ENCODE peak calls at places on chromosomes 2 and 18, in seven cellular contexts. P is caudate nucleus, X is left ventricle myocardium inferior, J is ovary, A is small intestine, I is iPS DF 6.9, T is spleen. B is an unnamed sample.

GRCh38 chr2:241038374-241039180 is 40.2 kb downstream of the SNED1 start:
- DNase-seq in P (no peak), J (no peak), I (no peak), A (no peak), T (no peak), X (no peak), B (no peak)

GRCh38 chr2:70706026-70706795 is 61.8 kb downstream of the ADD2 start:
- DNase-seq in T (no peak), P (no peak), J (no peak), A (no peak), I (no peak), X (no peak), B (no peak)

GRCh38 chr2:235641333-235641732 is 147.5 kb downstream of the AGAP1 start:
- DNase-seq in T (no peak), X (no peak), I (no peak), P (peak), A (no peak), J (no peak), B (no peak)

GRCh38 chr2:86751778-86752177 is 31.7 kb downstream of the RMND5A start:
- DNase-seq in X (no peak), I (no peak), A (no peak), J (no peak), T (no peak), P (no peak), B (no peak)

GRCh38 chr2:127582863-127583861 is 47.7 kb downstream of the MYO7B start:
- DNase-seq in P (no peak), I (no peak), A (no peak), X (no peak), J (peak), T (peak), B (no peak)

GRCh38 chr2:155381446-155381845 is 683.0 kb downstream of the KCNJ3 start:
- DNase-seq in T (no peak), A (no peak), J (no peak), P (no peak), X (no peak), I (no peak), B (no peak)

GRCh38 chr2:61534926-61535325 is 3.2 kb downstream of the XPO1 start:
- DNase-seq in I (no peak), A (no peak), X (no peak), T (no peak), P (no peak), J (no peak), B (no peak)

GRCh38 chr2:134153481-134153880 is 100.4 kb upstream of the MGAT5 start:
- DNase-seq in I (no peak), X (no peak), T (no peak), J (no peak), A (no peak), P (no peak), B (no peak)

GRCh38 chr2:25377822-25378421 is 36.2 kb upstream of the DNMT3A start:
- DNase-seq in J (peak), X (no peak), P (no peak), T (peak), I (no peak), A (no peak), B (no peak)

GRCh38 chr2:188348974-188349500 is 57.4 kb downstream of the GULP1 start:
- DNase-seq in X (no peak), T (no peak), P (no peak), J (no peak), I (no peak), A (no peak), B (no peak)

GRCh38 chr18:65751145-65752085 is 603 bp downstream of the CDH7 start:
- DNase-seq in A (no peak), J (no peak), X (no peak), I (no peak), T (no peak), P (peak), B (no peak)

GRCh38 chr2:239234826-239235175 is 166.0 kb downstream of the HDAC4 start:
- DNase-seq in X (no peak), J (no peak), T (no peak), P (no peak), A (no peak), I (no peak), B (no peak)

GRCh38 chr2:128798502-128799283 is 480.0 kb upstream of the HS6ST1 start:
- DNase-seq in T (no peak), P (no peak), J (no peak), A (no peak), X (no peak), I (no peak), B (no peak)

GRCh38 chr2:2075866-2076265 is 255.2 kb downstream of the MYT1L start:
- DNase-seq in X (no peak), T (no peak), A (no peak), I (no peak), P (no peak), J (no peak), B (no peak)

GRCh38 chr2:23607925-23608324 is 222.9 kb downstream of the KLHL29 start:
- DNase-seq in T (no peak), X (no peak), P (no peak), I (peak), J (no peak), A (no peak), B (no peak)

GRCh38 chr2:207471261-207471660 is 58.5 kb upstream of the CREB1 start:
- DNase-seq in A (no peak), T (no peak), P (no peak), J (no peak), X (no peak), I (no peak), B (no peak)

GRCh38 chr2:207473203-207473865 is 56.4 kb upstream of the CREB1 start:
- DNase-seq in P (peak), A (peak), J (peak), I (peak), T (no peak), X (no peak), B (no peak)

GRCh38 chr2:207470700-207471070 is 59.1 kb upstream of the CREB1 start:
- DNase-seq in X (no peak), T (no peak), J (no peak), I (no peak), P (no peak), A (no peak), B (no peak)

GRCh38 chr2:207473866-207474251 is 55.9 kb upstream of the CREB1 start:
- DNase-seq in X (no peak), P (no peak), J (no peak), I (no peak), A (no peak), T (no peak), B (no peak)

GRCh38 chr2:207472343-207473202 is 57.2 kb upstream of the CREB1 start:
- DNase-seq in J (no peak), A (no peak), I (no peak), P (no peak), X (no peak), T (no peak), B (no peak)
- H3K27ac ChIP-seq in J (no peak), A (no peak), I (no peak), P (no peak), X (peak), T (no peak), B (peak)

DNA sequence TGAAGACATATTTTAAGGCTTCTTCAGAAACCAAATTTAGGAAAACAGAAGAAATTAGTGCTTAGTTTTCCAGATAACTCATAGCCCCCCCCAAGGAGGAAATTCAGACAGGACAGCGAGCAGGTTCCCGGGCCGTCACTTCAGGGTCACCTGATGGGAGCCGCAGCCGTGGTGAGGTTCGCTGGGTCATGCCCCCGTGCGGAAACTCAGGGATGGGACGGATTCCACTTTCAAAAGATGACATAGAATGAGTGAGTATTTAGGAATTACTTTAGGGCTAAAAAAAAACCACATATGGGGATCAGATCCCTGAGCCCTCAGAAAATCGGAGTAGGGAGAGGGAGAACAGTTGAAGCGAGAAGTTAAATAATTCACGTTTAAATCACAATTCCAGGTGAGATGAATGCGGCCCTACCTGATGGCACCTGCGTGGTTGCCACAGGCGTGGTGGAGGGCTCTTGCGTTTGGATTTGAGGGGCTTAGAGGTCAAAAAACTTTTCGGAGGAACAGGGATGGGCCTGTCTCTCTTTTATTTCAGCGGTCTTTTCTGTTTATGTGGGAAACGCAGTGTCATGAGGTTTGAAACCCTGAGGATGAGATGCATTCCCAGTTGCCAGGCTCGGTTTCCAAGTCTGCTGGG is 114.4 kb downstream of the NFATC1 start:
- DNase-seq in P (no peak), A (no peak), I (no peak), J (peak), T (peak), X (no peak), B (peak)
- H3K27ac ChIP-seq in P (no peak), A (no peak), I (no peak), J (no peak), T (no peak), X (no peak), B (no peak)

GRCh38 chr2:15844099-15844801 is 96.1 kb upstream of the MYCN start:
- DNase-seq in I (no peak), X (no peak), P (peak), J (no peak), T (no peak), A (peak), B (no peak)

GRCh38 chr2:15841776-15842554 is 98.4 kb upstream of the MYCN start:
- DNase-seq in X (no peak), J (no peak), A (peak), T (no peak), I (no peak), P (no peak), B (no peak)

GRCh38 chr2:15845294-15845693 is 95.1 kb upstream of the MYCN start:
- DNase-seq in A (no peak), X (no peak), J (no peak), I (no peak), P (no peak), T (no peak), B (no peak)

GRCh38 chr2:15840969-15841368 is 99.4 kb upstream of the MYCN start:
- DNase-seq in J (no peak), I (no peak), A (no peak), X (no peak), P (no peak), T (no peak), B (no peak)

DNA sequence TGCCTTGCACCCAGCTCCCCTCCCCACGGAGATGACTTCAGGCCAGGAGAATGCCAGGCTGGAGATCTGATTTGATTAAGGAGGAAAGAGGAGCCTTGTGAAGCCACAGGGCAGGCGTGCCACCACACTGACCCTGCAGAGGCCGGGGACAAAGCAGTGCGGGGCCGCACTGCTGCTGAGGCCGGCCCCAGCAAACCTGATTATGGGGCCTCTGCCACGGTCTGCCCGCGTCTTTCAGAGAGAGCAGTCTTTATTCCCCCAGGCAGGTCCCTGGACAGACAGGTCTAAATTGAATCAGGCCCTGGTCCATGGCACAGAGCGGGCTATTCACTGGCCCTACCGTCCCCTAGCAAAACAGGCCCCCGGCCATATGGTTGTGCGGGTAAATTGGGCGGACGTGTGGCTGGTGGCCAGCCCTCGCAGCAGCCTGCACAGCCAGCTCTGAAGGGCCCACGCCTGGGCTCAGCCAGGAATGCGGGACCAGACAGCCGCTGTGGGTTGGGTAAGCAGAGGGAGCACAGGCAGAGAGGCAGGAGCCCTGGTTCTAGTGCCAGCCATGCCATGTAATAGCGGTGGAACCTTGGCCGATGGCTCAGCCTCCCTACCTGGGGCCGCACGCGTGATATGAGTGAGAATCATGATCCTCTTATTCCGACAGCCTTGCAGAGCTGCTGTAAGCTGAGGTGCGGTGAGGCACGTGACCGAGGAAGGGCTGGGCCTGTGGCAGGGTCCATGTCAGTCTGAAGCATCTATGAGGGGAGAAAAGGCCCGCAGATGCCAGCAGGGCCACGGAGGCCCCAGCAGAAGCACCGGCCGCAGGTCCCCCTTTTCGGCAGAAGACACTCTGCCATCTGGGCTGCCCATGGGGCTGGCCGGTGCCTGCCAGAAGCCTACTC is 97.3 kb upstream of the MYCN start:
- DNase-seq in P (no peak), T (no peak), J (no peak), A (no peak), I (no peak), X (no peak), B (no peak)
- H3K27ac ChIP-seq in P (peak), T (no peak), J (no peak), A (no peak), I (no peak), X (no peak), B (no peak)

GRCh38 chr2:237497009-237497819 is 10.2 kb downstream of the MLPH start:
- DNase-seq in I (no peak), T (no peak), P (no peak), A (no peak), X (no peak), J (no peak), B (no peak)

GRCh38 chr2:237497820-237498128 is 10.7 kb downstream of the MLPH start:
- DNase-seq in J (peak), I (no peak), X (no peak), A (no peak), P (no peak), T (peak), B (no peak)

GRCh38 chr2:237494066-237494465 is 7.0 kb downstream of the MLPH start:
- DNase-seq in P (no peak), A (no peak), J (no peak), I (no peak), T (peak), X (no peak), B (no peak)

GRCh38 chr2:237496428-237496827 is 9.4 kb downstream of the MLPH start:
- DNase-seq in I (no peak), X (no peak), A (no peak), P (no peak), J (no peak), T (no peak), B (no peak)

GRCh38 chr2:237495521-237496117 is 8.6 kb downstream of the MLPH start:
- DNase-seq in P (no peak), J (no peak), A (no peak), I (no peak), X (no peak), T (peak), B (no peak)
- H3K27ac ChIP-seq in P (no peak), J (no peak), A (no peak), I (no peak), X (no peak), T (no peak), B (no peak)